ENCODE peak calls at places on chromosome 9, in six cellular contexts. D is NCI-H345; H is GDM1; Q is activated CD8-positive, alpha-beta memory T cell treated with anti-CD3 and anti-CD28 coated beads for 48 hours; P is stimulated activated CD8-positive, alpha-beta memory T cell treated with anti-CD3 and anti-CD28 coated beads, Interleukin-15, amount 100 ng/mL, for 1 hour; R is T-helper 9 cell. T is an unnamed sample.

GRCh38 chr9:104682642-104683041 is 11.7 kb upstream of the OR13D1 start:
- DNase-seq in D (peak), H (peak), Q (no peak), P (no peak), R (no peak), T (peak)

GRCh38 chr9:26945591-26945990 is 1.5 kb downstream of the PLAA start:
- DNase-seq in D (no peak), H (no peak), Q (no peak), P (no peak), R (no peak), T (no peak)

GRCh38 chr9:114662081-114662989 is 4.7 kb upstream of the TEX53 start:
- DNase-seq in D (peak), H (peak), Q (peak), P (peak), R (peak), T (peak)

GRCh38 chr9:68981825-68982224 is 32.1 kb downstream of the PRKACG start:
- DNase-seq in D (no peak), H (peak), Q (no peak), P (no peak), R (no peak), T (no peak)

GRCh38 chr9:135478858-135479468 is 619 bp upstream of the PPP1R26 start:
- DNase-seq in D (peak), H (no peak), Q (no peak), P (no peak), R (no peak), T (peak)

GRCh38 chr9:137955586-137955985 is 78.0 kb downstream of the CACNA1B start:
- DNase-seq in D (no peak), H (no peak), Q (no peak), P (no peak), R (no peak), T (no peak)

GRCh38 chr9:94656190-94656589 is 16.9 kb upstream of the FBP1 start:
- DNase-seq in D (no peak), H (peak), Q (no peak), P (no peak), R (no peak), T (no peak)

GRCh38 chr9:119280740-119281485 is 88.3 kb downstream of the BRINP1 start:
- DNase-seq in D (no peak), H (no peak), Q (no peak), P (no peak), R (no peak), T (no peak)

GRCh38 chr9:14535161-14535930 is 157.9 kb downstream of the ZDHHC21 start:
- DNase-seq in D (no peak), H (no peak), Q (no peak), P (no peak), R (no peak), T (no peak)

GRCh38 chr9:106758911-106759310 is 104.1 kb upstream of the ZNF462 start:
- DNase-seq in D (no peak), H (no peak), Q (no peak), P (no peak), R (no peak), T (no peak)

GRCh38 chr9:121489344-121489743 is 10.3 kb downstream of the GGTA1 start:
- DNase-seq in D (no peak), H (no peak), Q (no peak), P (no peak), R (no peak), T (no peak)

GRCh38 chr9:111983484-111983908 is 86.9 kb downstream of the UGCG start:
- DNase-seq in D (no peak), H (no peak), Q (no peak), P (no peak), R (no peak), T (no peak)

GRCh38 chr9:9998491-9999287 is 614.1 kb downstream of the PTPRD start:
- DNase-seq in D (no peak), H (peak), Q (no peak), P (no peak), R (no peak), T (peak)

GRCh38 chr9:109150925-109151547 is 16.0 kb downstream of the FRRS1L start:
- DNase-seq in D (no peak), H (no peak), Q (no peak), P (no peak), R (no peak), T (no peak)

GRCh38 chr9:71106992-71107391 is 14.4 kb downstream of the TRPM3 start:
- DNase-seq in D (no peak), H (no peak), Q (no peak), P (no peak), R (no peak), T (no peak)

GRCh38 chr9:112487799-112488345 is 1.2 kb downstream of the KIAA1958 start:
- DNase-seq in D (no peak), H (no peak), Q (no peak), P (no peak), R (no peak), T (peak)

GRCh38 chr9:87148391-87149237 is 201.3 kb upstream of the GAS1 start:
- DNase-seq in D (no peak), H (no peak), Q (no peak), P (no peak), R (no peak), T (peak)

GRCh38 chr9:111743275-111743674 is 51.5 kb downstream of the SHOC1 start:
- DNase-seq in D (no peak), H (no peak), Q (no peak), P (no peak), R (no peak), T (peak)